ENCODE peak calls at places on chromosomes 7 and 10, in six cellular contexts. One of them, this sample, is unnamed.

GRCh38 chr7:51017576-51018535 is 235.2 kb upstream of the GRB10 start:
- DNase-seq in MM.1S: no peak
- DNase-seq in AG09309: no peak
- DNase-seq in PC-3: no peak
- DNase-seq in stomach: no peak
- DNase-seq in uterus: no peak
- DNase-seq in this sample: no peak

GRCh38 chr10:87591589-87591886 is 68.1 kb upstream of the PAPSS2 start:
- DNase-seq in MM.1S: no peak
- DNase-seq in AG09309: no peak
- DNase-seq in uterus: no peak
- DNase-seq in stomach: no peak
- DNase-seq in PC-3: peak; percentile 26
- DNase-seq in this sample: no peak

GRCh38 chr7:26688388-26688787 is 176.0 kb downstream of the SKAP2 start:
- DNase-seq in AG09309: no peak
- DNase-seq in uterus: no peak
- DNase-seq in stomach: no peak
- DNase-seq in PC-3: no peak
- DNase-seq in MM.1S: peak; percentile 18
- DNase-seq in this sample: no peak

GRCh38 chr7:88377421-88377820 is 70.7 kb upstream of the STEAP4 start:
- DNase-seq in MM.1S: no peak
- DNase-seq in PC-3: peak; percentile 84
- DNase-seq in AG09309: no peak
- DNase-seq in stomach: no peak
- DNase-seq in uterus: no peak
- DNase-seq in this sample: no peak

GRCh38 chr7:100655908-100656674 is at the start of gene ACTL6B:
- DNase-seq in MM.1S: no peak
- DNase-seq in PC-3: no peak
- DNase-seq in AG09309: no peak
- DNase-seq in uterus: no peak
- DNase-seq in stomach: peak; percentile 59
- DNase-seq in this sample: no peak

GRCh38 chr7:79872171-79872570 is 262.5 kb upstream of the GNAI1 start:
- DNase-seq in AG09309: no peak
- DNase-seq in MM.1S: no peak
- DNase-seq in uterus: no peak
- DNase-seq in PC-3: no peak
- DNase-seq in stomach: no peak
- DNase-seq in this sample: no peak

GRCh38 chr10:79047875-79048638 is 20.7 kb upstream of the ZMIZ1 start:
- DNase-seq in uterus: peak; percentile 13
- DNase-seq in AG09309: no peak
- DNase-seq in MM.1S: peak; percentile 31
- DNase-seq in stomach: no peak
- DNase-seq in PC-3: no peak
- DNase-seq in this sample: no peak

GRCh38 chr10:35607475-35608316 is 2.6 kb downstream of the GJD4 start:
- DNase-seq in PC-3: peak; percentile 61
- DNase-seq in MM.1S: no peak
- DNase-seq in stomach: no peak
- DNase-seq in uterus: no peak
- DNase-seq in AG09309: no peak
- DNase-seq in this sample: no peak

GRCh38 chr7:111858331-111858730 is 296.0 kb upstream of the IMMP2L start:
- DNase-seq in PC-3: no peak
- DNase-seq in stomach: no peak
- DNase-seq in AG09309: no peak
- DNase-seq in MM.1S: no peak
- DNase-seq in uterus: no peak
- DNase-seq in this sample: no peak

GRCh38 chr7:11811709-11812108 is 20.3 kb downstream of the THSD7A start:
- DNase-seq in stomach: no peak
- DNase-seq in uterus: no peak
- DNase-seq in MM.1S: no peak
- DNase-seq in PC-3: no peak
- DNase-seq in AG09309: no peak
- DNase-seq in this sample: no peak

GRCh38 chr10:122165914-122166313 is 105.2 kb upstream of the BTBD16 start:
- DNase-seq in stomach: no peak
- DNase-seq in PC-3: no peak
- DNase-seq in MM.1S: no peak
- DNase-seq in uterus: no peak
- DNase-seq in AG09309: no peak
- DNase-seq in this sample: no peak

GRCh38 chr7:108181073-108181985 is 51.2 kb upstream of the LAMB4 start:
- DNase-seq in MM.1S: peak; percentile 58
- DNase-seq in uterus: no peak
- DNase-seq in AG09309: no peak
- DNase-seq in stomach: no peak
- DNase-seq in PC-3: peak; percentile 80
- DNase-seq in this sample: peak; percentile 43

GRCh38 chr7:14821757-14822480 is 80.6 kb downstream of the DGKB start:
- DNase-seq in MM.1S: no peak
- DNase-seq in PC-3: peak; percentile 65
- DNase-seq in uterus: no peak
- DNase-seq in stomach: no peak
- DNase-seq in AG09309: no peak
- DNase-seq in this sample: no peak

GRCh38 chr7:134316539-134317344 is at the start of gene SLC35B4:
- DNase-seq in stomach: peak; percentile 97
- DNase-seq in uterus: peak; percentile 95
- DNase-seq in MM.1S: peak; percentile 99
- DNase-seq in PC-3: peak; percentile 96
- DNase-seq in AG09309: peak; percentile 77
- DNase-seq in this sample: peak; percentile 91

GRCh38 chr7:107119376-107120100 is 49.3 kb upstream of the HBP1 start:
- DNase-seq in AG09309: no peak
- DNase-seq in PC-3: no peak
- DNase-seq in uterus: no peak
- DNase-seq in stomach: no peak
- DNase-seq in MM.1S: no peak
- DNase-seq in this sample: no peak

GRCh38 chr7:77537595-77538185 is 595 bp downstream of the PTPN12 start:
- DNase-seq in uterus: peak; percentile 36
- DNase-seq in AG09309: no peak
- DNase-seq in stomach: peak; percentile 39
- DNase-seq in PC-3: peak; percentile 29
- DNase-seq in MM.1S: peak; percentile 43
- DNase-seq in this sample: no peak

GRCh38 chr10:64486149-64486548 is 964.9 kb downstream of the REEP3 start:
- DNase-seq in MM.1S: no peak
- DNase-seq in stomach: no peak
- DNase-seq in PC-3: peak; percentile 76
- DNase-seq in uterus: no peak
- DNase-seq in AG09309: no peak
- DNase-seq in this sample: no peak

GRCh38 chr7:50632561-50633413 is 67.6 kb upstream of the DDC start:
- DNase-seq in stomach: peak; percentile 62
- DNase-seq in AG09309: no peak
- DNase-seq in uterus: no peak
- DNase-seq in MM.1S: peak; percentile 43
- DNase-seq in PC-3: peak; percentile 69
- DNase-seq in this sample: peak; percentile 32

GRCh38 chr10:69769395-69769989 is 32.2 kb upstream of the COL13A1 start:
- DNase-seq in stomach: no peak
- DNase-seq in uterus: no peak
- DNase-seq in MM.1S: no peak
- DNase-seq in AG09309: peak; percentile 43
- DNase-seq in PC-3: peak; percentile 89
- DNase-seq in this sample: peak; percentile 75

GRCh38 chr10:76149602-76150138 is 718.2 kb downstream of the LRMDA start:
- DNase-seq in MM.1S: no peak
- DNase-seq in PC-3: no peak
- DNase-seq in AG09309: no peak
- DNase-seq in stomach: no peak
- DNase-seq in uterus: no peak
- DNase-seq in this sample: no peak

GRCh38 chr7:109479388-109479787 is 909.7 kb downstream of the DNAJB9 start:
- DNase-seq in uterus: no peak
- DNase-seq in stomach: no peak
- DNase-seq in MM.1S: no peak
- DNase-seq in PC-3: peak; percentile 11
- DNase-seq in AG09309: no peak
- DNase-seq in this sample: no peak
- TF ChIP-seq CTCF in uterus: no peak
- TF ChIP-seq CTCF in stomach: no peak
- TF ChIP-seq CTCF in MM.1S: no peak
- TF ChIP-seq CTCF in PC-3: peak; percentile 29
- TF ChIP-seq CTCF in AG09309: no peak
- TF ChIP-seq CTCF in this sample: no peak

DNA sequence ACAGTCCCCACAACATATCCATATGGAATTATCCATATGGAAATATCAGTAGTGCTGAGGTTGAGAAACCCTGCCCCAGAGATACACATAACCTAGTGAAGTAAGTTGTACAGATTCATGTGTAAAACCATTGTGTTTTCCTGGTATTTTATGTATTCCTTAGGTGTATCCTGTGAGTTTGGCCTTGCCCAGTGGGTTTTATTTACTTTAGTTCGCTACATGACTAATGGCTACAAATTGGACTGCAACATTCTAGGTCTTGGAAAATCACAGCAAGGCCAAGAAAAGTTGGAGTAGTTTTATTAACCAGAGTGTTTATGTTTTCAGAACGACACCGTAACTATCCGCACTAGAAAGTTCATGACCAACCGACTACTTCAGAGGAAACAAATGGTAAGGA is 1.4 kb downstream of the RPS24 start:
- DNase-seq in stomach: no peak
- DNase-seq in MM.1S: no peak
- DNase-seq in AG09309: no peak
- DNase-seq in uterus: no peak
- DNase-seq in PC-3: peak; percentile 86
- DNase-seq in this sample: no peak
- H3K4me3 ChIP-seq in stomach: peak overlapping the region; percentile 78
- H3K4me3 ChIP-seq in MM.1S: peak overlapping the region; percentile 98
- H3K4me3 ChIP-seq in AG09309: peak overlapping the region; percentile 95
- H3K4me3 ChIP-seq in uterus: no peak overlapping the region
- H3K4me3 ChIP-seq in PC-3: peak overlapping the region; percentile 65
- H3K4me3 ChIP-seq in this sample: peak overlapping the region; percentile 78

GRCh38 chr7:24609059-24609458 is 35.8 kb downstream of the PALS2 start:
- DNase-seq in uterus: no peak
- DNase-seq in stomach: no peak
- DNase-seq in AG09309: no peak
- DNase-seq in MM.1S: no peak
- DNase-seq in PC-3: peak; percentile 19
- DNase-seq in this sample: no peak
- TF ChIP-seq CTCF in uterus: no peak
- TF ChIP-seq CTCF in stomach: no peak
- TF ChIP-seq CTCF in AG09309: no peak
- TF ChIP-seq CTCF in MM.1S: no peak
- TF ChIP-seq CTCF in PC-3: no peak
- TF ChIP-seq CTCF in this sample: no peak

DNA sequence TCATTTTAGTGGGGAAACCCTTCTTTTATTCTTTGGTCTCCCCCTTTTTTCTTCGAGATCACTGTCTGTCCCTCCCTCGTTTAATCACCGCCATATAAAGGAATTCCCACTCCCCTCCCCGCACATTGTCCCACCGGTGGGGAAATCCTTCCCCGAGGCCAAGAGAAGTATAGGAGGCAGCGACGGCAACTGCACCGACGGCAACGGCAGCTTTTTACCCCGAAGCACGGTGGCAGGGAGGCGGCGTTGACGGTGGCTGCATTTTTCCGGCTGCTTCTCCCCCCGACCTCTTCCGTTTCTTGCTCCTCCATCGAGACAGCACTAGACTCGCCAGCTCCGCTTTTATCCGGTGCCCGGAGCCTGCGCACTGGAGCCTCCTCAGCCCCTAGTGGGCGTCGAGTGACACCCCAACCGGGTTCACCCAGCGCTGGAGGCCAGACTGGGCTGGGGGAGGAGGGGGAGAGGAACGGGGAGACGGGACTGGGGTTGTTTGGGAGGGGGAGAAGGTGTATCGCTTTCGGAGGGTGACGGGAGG is 655 bp upstream of the KMT2E start:
- DNase-seq in AG09309: peak; percentile 88
- DNase-seq in uterus: peak; percentile 94
- DNase-seq in stomach: peak; percentile 94
- DNase-seq in PC-3: peak; percentile 89
- DNase-seq in MM.1S: peak; percentile 97
- DNase-seq in this sample: peak; percentile 79
- H3K4me3 ChIP-seq in AG09309: peak overlapping the region; percentile 64
- H3K4me3 ChIP-seq in uterus: peak overlapping the region; percentile 99
- H3K4me3 ChIP-seq in stomach: peak overlapping the region; percentile 83
- H3K4me3 ChIP-seq in PC-3: peak overlapping the region; percentile 78
- H3K4me3 ChIP-seq in MM.1S: peak overlapping the region; percentile 95
- H3K4me3 ChIP-seq in this sample: peak overlapping the region; percentile 93

GRCh38 chr7:25395976-25396375 is 167.7 kb upstream of the NPVF start:
- DNase-seq in stomach: no peak
- DNase-seq in PC-3: no peak
- DNase-seq in uterus: no peak
- DNase-seq in AG09309: no peak
- DNase-seq in MM.1S: no peak
- DNase-seq in this sample: no peak

GRCh38 chr7:25398418-25398817 is 170.1 kb upstream of the NPVF start:
- DNase-seq in uterus: no peak
- DNase-seq in MM.1S: no peak
- DNase-seq in PC-3: no peak
- DNase-seq in stomach: no peak
- DNase-seq in AG09309: no peak
- DNase-seq in this sample: no peak

GRCh38 chr7:25402528-25402927 is 174.2 kb upstream of the NPVF start:
- DNase-seq in AG09309: no peak
- DNase-seq in MM.1S: no peak
- DNase-seq in uterus: no peak
- DNase-seq in stomach: no peak
- DNase-seq in PC-3: no peak
- DNase-seq in this sample: no peak

GRCh38 chr7:25396661-25397060 is 168.4 kb upstream of the NPVF start:
- DNase-seq in stomach: no peak
- DNase-seq in uterus: no peak
- DNase-seq in AG09309: no peak
- DNase-seq in MM.1S: no peak
- DNase-seq in PC-3: no peak
- DNase-seq in this sample: no peak

GRCh38 chr7:25399000-25399750 is 170.9 kb upstream of the NPVF start:
- DNase-seq in PC-3: no peak
- DNase-seq in MM.1S: no peak
- DNase-seq in uterus: no peak
- DNase-seq in AG09309: no peak
- DNase-seq in stomach: no peak
- DNase-seq in this sample: no peak
- TF ChIP-seq CTCF in PC-3: no peak
- TF ChIP-seq CTCF in MM.1S: no peak
- TF ChIP-seq CTCF in uterus: no peak
- TF ChIP-seq CTCF in AG09309: no peak
- TF ChIP-seq CTCF in stomach: no peak
- TF ChIP-seq CTCF in this sample: no peak

DNA sequence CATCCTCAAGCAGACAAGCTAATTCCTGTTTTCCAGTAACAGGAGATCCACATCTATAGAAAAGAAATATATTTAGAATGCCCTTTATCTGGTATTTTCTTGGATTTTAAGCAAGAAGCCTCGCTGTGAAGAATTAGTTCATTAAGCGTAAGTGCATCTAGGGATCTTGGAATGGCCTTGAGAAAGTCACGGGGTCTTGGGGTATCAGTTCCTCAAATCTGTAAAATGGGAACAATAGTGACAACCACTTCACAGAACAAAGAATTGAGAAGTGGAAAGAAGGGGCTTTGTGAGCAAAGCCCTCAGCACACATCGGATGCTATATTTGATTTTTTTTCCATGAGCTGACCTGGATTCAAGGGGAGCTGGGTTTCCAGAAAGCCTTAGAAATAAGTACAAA is 32.3 kb upstream of the WDFY4 start:
- DNase-seq in AG09309: no peak
- DNase-seq in uterus: no peak
- DNase-seq in stomach: no peak
- DNase-seq in MM.1S: no peak
- DNase-seq in PC-3: no peak
- DNase-seq in this sample: no peak
- H3K4me3 ChIP-seq in AG09309: no peak overlapping the region
- H3K4me3 ChIP-seq in uterus: no peak overlapping the region
- H3K4me3 ChIP-seq in stomach: no peak overlapping the region
- H3K4me3 ChIP-seq in MM.1S: no peak overlapping the region
- H3K4me3 ChIP-seq in PC-3: no peak overlapping the region
- H3K4me3 ChIP-seq in this sample: no peak overlapping the region

This sample was measured in HFF-Myc.